ENCODE peak calls at places on chromosomes 11 and 22, in five cellular contexts. One of them, this sample, is unnamed.
A peak's percentile ranks its signal among the peaks of the same experiment; 100 is the strongest.

GRCh38 chr11:27717377-27717776 is 17.1 kb upstream of the BDNF start:
- DNase-seq in mesenchymal stem cell: peak; percentile 58
- DNase-seq in H9: no peak
- DNase-seq in neuronal stem cell: no peak
- DNase-seq in mesendoderm: no peak
- DNase-seq in this sample: no peak

GRCh38 chr22:37243402-37244113 is 511 bp downstream of the RAC2 start:
- DNase-seq in mesenchymal stem cell: no peak
- DNase-seq in mesendoderm: no peak
- DNase-seq in neuronal stem cell: no peak
- DNase-seq in H9: no peak
- DNase-seq in this sample: no peak

GRCh38 chr11:68968306-68969255 is 12.2 kb downstream of the MRGPRD start:
- DNase-seq in neuronal stem cell: no peak
- DNase-seq in mesendoderm: peak; percentile 61
- DNase-seq in mesenchymal stem cell: no peak
- DNase-seq in H9: peak; percentile 50
- DNase-seq in this sample: no peak

GRCh38 chr11:76395296-76395695 is 14.2 kb downstream of the GVQW3 start:
- DNase-seq in H9: no peak
- DNase-seq in mesenchymal stem cell: no peak
- DNase-seq in mesendoderm: no peak
- DNase-seq in neuronal stem cell: no peak
- DNase-seq in this sample: no peak

GRCh38 chr11:1513326-1514296 is 27.0 kb upstream of the MOB2 start:
- DNase-seq in mesendoderm: no peak
- DNase-seq in H9: no peak
- DNase-seq in neuronal stem cell: no peak
- DNase-seq in mesenchymal stem cell: no peak
- DNase-seq in this sample: no peak

GRCh38 chr11:2276280-2276998 is 6.1 kb upstream of the ASCL2 start:
- DNase-seq in mesendoderm: no peak
- DNase-seq in neuronal stem cell: no peak
- DNase-seq in mesenchymal stem cell: no peak
- DNase-seq in H9: no peak
- DNase-seq in this sample: no peak

GRCh38 chr22:18076060-18076497 is 1.7 kb upstream of the PEX26 start:
- DNase-seq in neuronal stem cell: peak; percentile 79
- DNase-seq in mesendoderm: peak; percentile 87
- DNase-seq in mesenchymal stem cell: peak; percentile 89
- DNase-seq in H9: peak; percentile 59
- DNase-seq in this sample: peak; percentile 91

GRCh38 chr11:67280341-67280790 is 8.7 kb upstream of the ANKRD13D start:
- DNase-seq in mesenchymal stem cell: no peak
- DNase-seq in neuronal stem cell: no peak
- DNase-seq in mesendoderm: no peak
- DNase-seq in H9: no peak
- DNase-seq in this sample: no peak

GRCh38 chr22:24554316-24555159 is at the start of gene GUCD1:
- DNase-seq in H9: peak; percentile 39
- DNase-seq in mesendoderm: peak; percentile 46
- DNase-seq in mesenchymal stem cell: peak; percentile 72
- DNase-seq in neuronal stem cell: no peak
- DNase-seq in this sample: peak; percentile 41

GRCh38 chr11:29282088-29282487 is 734.7 kb downstream of the KCNA4 start:
- DNase-seq in neuronal stem cell: no peak
- DNase-seq in mesendoderm: peak; percentile 44
- DNase-seq in mesenchymal stem cell: peak; percentile 92
- DNase-seq in H9: no peak
- DNase-seq in this sample: peak; percentile 99

GRCh38 chr22:17119481-17120202 is 1.5 kb downstream of the TMEM121B start:
- DNase-seq in neuronal stem cell: no peak
- DNase-seq in mesendoderm: peak; percentile 80
- DNase-seq in H9: peak; percentile 84
- DNase-seq in mesenchymal stem cell: no peak
- DNase-seq in this sample: no peak

GRCh38 chr11:33262016-33262638 is 4.9 kb downstream of the HIPK3 start:
- DNase-seq in mesendoderm: no peak
- DNase-seq in H9: no peak
- DNase-seq in neuronal stem cell: no peak
- DNase-seq in mesenchymal stem cell: peak; percentile 60
- DNase-seq in this sample: peak; percentile 24

GRCh38 chr11:58829736-58830135 is 14.8 kb downstream of the GLYATL2 start:
- DNase-seq in mesendoderm: no peak
- DNase-seq in neuronal stem cell: no peak
- DNase-seq in mesenchymal stem cell: no peak
- DNase-seq in H9: no peak
- DNase-seq in this sample: peak; percentile 78

GRCh38 chr11:1823376-1824220 is 11.2 kb upstream of the SYT8 start:
- DNase-seq in mesenchymal stem cell: no peak
- DNase-seq in H9: no peak
- DNase-seq in mesendoderm: no peak
- DNase-seq in neuronal stem cell: no peak
- DNase-seq in this sample: no peak

GRCh38 chr11:119982517-119983239 is 155.2 kb downstream of the TRIM29 start:
- DNase-seq in neuronal stem cell: no peak
- DNase-seq in mesendoderm: no peak
- DNase-seq in H9: no peak
- DNase-seq in mesenchymal stem cell: no peak
- DNase-seq in this sample: no peak
- H2BK15ac ChIP-seq in neuronal stem cell: no peak overlapping the region
- H2BK15ac ChIP-seq in mesendoderm: no peak overlapping the region
- H2BK15ac ChIP-seq in H9: no peak overlapping the region
- H2BK15ac ChIP-seq in mesenchymal stem cell: no peak overlapping the region
- H2BK15ac ChIP-seq in this sample: no peak overlapping the region

GRCh38 chr11:56663386-56663785 is at the start of gene OR5AR1:
- DNase-seq in mesenchymal stem cell: no peak
- DNase-seq in neuronal stem cell: no peak
- DNase-seq in H9: no peak
- DNase-seq in mesendoderm: no peak
- DNase-seq in this sample: no peak
- H2BK15ac ChIP-seq in mesenchymal stem cell: no peak within 1 kb of the TSS
- H2BK15ac ChIP-seq in neuronal stem cell: no peak within 1 kb of the TSS
- H2BK15ac ChIP-seq in H9: no peak within 1 kb of the TSS
- H2BK15ac ChIP-seq in mesendoderm: no peak within 1 kb of the TSS
- H2BK15ac ChIP-seq in this sample: no peak within 1 kb of the TSS

DNA sequence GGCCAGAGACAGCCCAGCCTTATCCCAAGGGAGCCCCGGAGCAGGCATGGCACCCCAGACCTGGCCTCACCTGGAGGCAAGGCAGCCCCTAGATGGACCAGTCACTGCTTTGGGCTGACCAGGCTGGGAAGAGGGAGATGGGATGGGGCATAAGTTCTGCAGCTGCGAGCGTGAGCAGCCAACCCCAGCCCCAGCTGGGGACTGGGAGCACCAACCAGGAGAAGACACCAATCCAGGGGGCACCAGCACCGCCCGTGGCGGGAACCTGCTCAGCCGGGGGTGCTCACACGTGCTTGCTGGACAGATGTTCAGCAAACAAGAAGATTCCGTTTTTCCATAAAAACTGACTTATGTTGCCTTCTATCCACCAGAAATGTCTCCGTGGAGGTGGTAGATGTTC is 16.2 kb upstream of the FADD start:
- DNase-seq in mesendoderm: no peak
- DNase-seq in neuronal stem cell: no peak
- DNase-seq in mesenchymal stem cell: no peak
- DNase-seq in H9: no peak
- DNase-seq in this sample: no peak
- H2BK15ac ChIP-seq in mesendoderm: no peak overlapping the region
- H2BK15ac ChIP-seq in neuronal stem cell: no peak overlapping the region
- H2BK15ac ChIP-seq in mesenchymal stem cell: no peak overlapping the region
- H2BK15ac ChIP-seq in H9: no peak overlapping the region
- H2BK15ac ChIP-seq in this sample: no peak overlapping the region

GRCh38 chr11:101582242-101583052 is 1.4 kb downstream of the TRPC6 start:
- DNase-seq in mesenchymal stem cell: peak; percentile 11
- DNase-seq in neuronal stem cell: no peak
- DNase-seq in H9: no peak
- DNase-seq in mesendoderm: peak; percentile 23
- DNase-seq in this sample: peak; percentile 31

GRCh38 chr11:101576536-101576935 is 7.3 kb downstream of the TRPC6 start:
- DNase-seq in neuronal stem cell: no peak
- DNase-seq in mesenchymal stem cell: no peak
- DNase-seq in mesendoderm: no peak
- DNase-seq in H9: no peak
- DNase-seq in this sample: no peak
- H2BK15ac ChIP-seq in neuronal stem cell: no peak overlapping the region
- H2BK15ac ChIP-seq in mesenchymal stem cell: no peak overlapping the region
- H2BK15ac ChIP-seq in mesendoderm: no peak overlapping the region
- H2BK15ac ChIP-seq in H9: no peak overlapping the region
- H2BK15ac ChIP-seq in this sample: no peak overlapping the region

This sample was measured in IMR-90.